ENCODE peak calls at places on chromosomes 1 and 21, in ten cellular contexts. H is bronchial epithelial cell, P is DND-41, K is skeletal muscle cell, G is EL, S is lung, D is C1 segment of cervical spinal cord, M is brain microvascular endothelial cell, U is transverse colon, C is mucosa of gallbladder. X is an unnamed sample.

GRCh38 chr1:209875510-209875909 is 47.7 kb downstream of the UTP25 start:
- DNase-seq in H (peak; percentile 52), P (no peak), K (peak; percentile 80), G (peak; percentile 60), S (no peak), D (no peak), M (peak; percentile 78), U (no peak), C (no peak), X (no peak)

GRCh38 chr21:35222541-35222941 is 173.4 kb upstream of the RUNX1 start:
- DNase-seq in H (no peak), P (peak; percentile 44), K (no peak), G (no peak), S (no peak), D (no peak), M (no peak), U (no peak), C (no peak), X (no peak)

GRCh38 chr21:45539796-45540600 is 2.2 kb downstream of the SLC19A1 start:
- DNase-seq in H (no peak), P (no peak), K (no peak), G (no peak), S (no peak), D (no peak), M (no peak), U (no peak), C (no peak), X (no peak)

GRCh38 chr21:33661146-33661545 is 18.8 kb downstream of the ITSN1 start:
- DNase-seq in H (peak; percentile 68), P (no peak), K (no peak), G (peak; percentile 37), S (no peak), D (no peak), M (no peak), U (no peak), C (no peak), X (no peak)

GRCh38 chr1:63698001-63698838 is 75.6 kb upstream of the ROR1 start:
- DNase-seq in H (no peak), P (no peak), K (no peak), G (no peak), S (peak; percentile 39), D (no peak), M (peak; percentile 66), U (peak; percentile 37), C (peak; percentile 72), X (no peak)

GRCh38 chr1:90402893-90403849 is 313.9 kb downstream of the BARHL2 start:
- DNase-seq in H (peak; percentile 99), P (no peak), K (peak; percentile 89), G (peak; percentile 96), S (peak; percentile 42), D (no peak), M (peak; percentile 80), U (peak; percentile 22), C (peak; percentile 82), X (peak; percentile 84)

GRCh38 chr21:25171438-25171837 is 435.8 kb downstream of the MRPL39 start:
- DNase-seq in H (no peak), P (no peak), K (peak; percentile 19), G (peak; percentile 21), S (no peak), D (no peak), M (no peak), U (no peak), C (no peak), X (no peak)

GRCh38 chr21:25907573-25908275 is 173.0 kb downstream of the GABPA start:
- DNase-seq in H (no peak), P (no peak), K (no peak), G (no peak), S (no peak), D (no peak), M (no peak), U (peak; percentile 58), C (no peak), X (no peak)

GRCh38 chr1:15919316-15919715 is 56.6 kb downstream of the ZBTB17 start:
- DNase-seq in H (peak; percentile 91), P (no peak), K (no peak), G (peak; percentile 89), S (no peak), D (no peak), M (peak; percentile 92), U (no peak), C (peak; percentile 9), X (peak; percentile 38)

GRCh38 chr21:34846601-34847112 is 177.9 kb downstream of the CLIC6 start:
- DNase-seq in H (peak; percentile 87), P (no peak), K (peak; percentile 62), G (peak; percentile 65), S (peak; percentile 54), D (no peak), M (peak; percentile 76), U (peak; percentile 40), C (no peak), X (peak; percentile 71)

GRCh38 chr1:234957330-234958065 is 171.1 kb downstream of the TOMM20 start:
- DNase-seq in H (peak; percentile 55), P (no peak), K (peak; percentile 83), G (peak; percentile 83), S (no peak), D (no peak), M (no peak), U (peak; percentile 73), C (peak; percentile 81), X (peak; percentile 93)

GRCh38 chr1:167797005-167797404 is 75.2 kb downstream of the MPZL1 start:
- DNase-seq in H (peak; percentile 99), P (peak; percentile 35), K (peak; percentile 99), G (peak; percentile 97), S (peak; percentile 76), D (no peak), M (peak; percentile 95), U (peak; percentile 47), C (peak; percentile 72), X (peak; percentile 89)

GRCh38 chr1:160625725-160626498 is 20.9 kb downstream of the SLAMF1 start:
- DNase-seq in H (no peak), P (no peak), K (no peak), G (no peak), S (no peak), D (no peak), M (no peak), U (no peak), C (no peak), X (no peak)

GRCh38 chr1:181099152-181100014 is 10.9 kb downstream of the IER5 start:
- DNase-seq in H (peak; percentile 98), P (peak; percentile 75), K (peak; percentile 45), G (peak; percentile 47), S (no peak), D (no peak), M (no peak), U (no peak), C (no peak), X (no peak)

GRCh38 chr21:38301321-38302214 is 44.8 kb downstream of the KCNJ15 start:
- DNase-seq in H (no peak), P (no peak), K (no peak), G (no peak), S (no peak), D (no peak), M (no peak), U (no peak), C (no peak), X (no peak)

GRCh38 chr1:1206376-1207253 is at the start of gene TNFRSF18:
- DNase-seq in H (no peak), P (no peak), K (no peak), G (no peak), S (no peak), D (no peak), M (no peak), U (peak; percentile 75), C (no peak), X (no peak)